ENCODE peak calls at places on chromosome 13, in nine cellular contexts. One of them, this sample, is unnamed.

GRCh38 chr13:32031025-32031814 is at the start of gene FRY:
- DNase-seq in CD4-positive, CD25-positive, alpha-beta regulatory T cell: no peak
- DNase-seq in progenitor cell of endocrine pancreas: peak; percentile 37
- DNase-seq in HEK293T: peak; percentile 46
- DNase-seq in dermis microvascular lymphatic vessel endothelial cell: no peak
- DNase-seq in lower leg skin: peak; percentile 32
- DNase-seq in mesothelial cell of epicardium: peak; percentile 72
- DNase-seq in DMS153: peak; percentile 63
- DNase-seq in activated CD8-positive, alpha-beta memory T cell treated with anti-CD3 and anti-CD28 coated beads, Interleukin-2, amount 50 U/mL, for 4 hours: peak; percentile 30
- DNase-seq in this sample: peak; percentile 50

GRCh38 chr13:24065172-24065571 is 95.3 kb upstream of the SPATA13 start:
- DNase-seq in CD4-positive, CD25-positive, alpha-beta regulatory T cell: no peak
- DNase-seq in progenitor cell of endocrine pancreas: no peak
- DNase-seq in HEK293T: no peak
- DNase-seq in dermis microvascular lymphatic vessel endothelial cell: no peak
- DNase-seq in lower leg skin: no peak
- DNase-seq in mesothelial cell of epicardium: no peak
- DNase-seq in DMS153: no peak
- DNase-seq in activated CD8-positive, alpha-beta memory T cell treated with anti-CD3 and anti-CD28 coated beads, Interleukin-2, amount 50 U/mL, for 4 hours: no peak
- DNase-seq in this sample: no peak

GRCh38 chr13:23235994-23236393 is 55.2 kb downstream of the SGCG start:
- DNase-seq in CD4-positive, CD25-positive, alpha-beta regulatory T cell: no peak
- DNase-seq in progenitor cell of endocrine pancreas: no peak
- DNase-seq in HEK293T: no peak
- DNase-seq in dermis microvascular lymphatic vessel endothelial cell: no peak
- DNase-seq in lower leg skin: no peak
- DNase-seq in mesothelial cell of epicardium: no peak
- DNase-seq in DMS153: no peak
- DNase-seq in activated CD8-positive, alpha-beta memory T cell treated with anti-CD3 and anti-CD28 coated beads, Interleukin-2, amount 50 U/mL, for 4 hours: no peak
- DNase-seq in this sample: no peak

GRCh38 chr13:97205465-97205864 is 16.7 kb upstream of the MBNL2 start:
- DNase-seq in CD4-positive, CD25-positive, alpha-beta regulatory T cell: no peak
- DNase-seq in progenitor cell of endocrine pancreas: no peak
- DNase-seq in HEK293T: no peak
- DNase-seq in dermis microvascular lymphatic vessel endothelial cell: no peak
- DNase-seq in lower leg skin: no peak
- DNase-seq in mesothelial cell of epicardium: no peak
- DNase-seq in DMS153: no peak
- DNase-seq in activated CD8-positive, alpha-beta memory T cell treated with anti-CD3 and anti-CD28 coated beads, Interleukin-2, amount 50 U/mL, for 4 hours: no peak
- DNase-seq in this sample: no peak

GRCh38 chr13:40026174-40026585 is 370.7 kb downstream of the COG6 start:
- DNase-seq in CD4-positive, CD25-positive, alpha-beta regulatory T cell: no peak
- DNase-seq in progenitor cell of endocrine pancreas: no peak
- DNase-seq in HEK293T: no peak
- DNase-seq in dermis microvascular lymphatic vessel endothelial cell: no peak
- DNase-seq in lower leg skin: no peak
- DNase-seq in mesothelial cell of epicardium: no peak
- DNase-seq in DMS153: no peak
- DNase-seq in activated CD8-positive, alpha-beta memory T cell treated with anti-CD3 and anti-CD28 coated beads, Interleukin-2, amount 50 U/mL, for 4 hours: peak; percentile 43
- DNase-seq in this sample: peak; percentile 75

GRCh38 chr13:50085063-50085462 is 69.8 kb downstream of the KCNRG start:
- DNase-seq in CD4-positive, CD25-positive, alpha-beta regulatory T cell: no peak
- DNase-seq in progenitor cell of endocrine pancreas: no peak
- DNase-seq in HEK293T: peak; percentile 13
- DNase-seq in dermis microvascular lymphatic vessel endothelial cell: no peak
- DNase-seq in lower leg skin: no peak
- DNase-seq in mesothelial cell of epicardium: no peak
- DNase-seq in DMS153: no peak
- DNase-seq in activated CD8-positive, alpha-beta memory T cell treated with anti-CD3 and anti-CD28 coated beads, Interleukin-2, amount 50 U/mL, for 4 hours: no peak
- DNase-seq in this sample: no peak

GRCh38 chr13:77503398-77503797 is 32.1 kb upstream of the SCEL start:
- DNase-seq in CD4-positive, CD25-positive, alpha-beta regulatory T cell: no peak
- DNase-seq in progenitor cell of endocrine pancreas: no peak
- DNase-seq in HEK293T: no peak
- DNase-seq in dermis microvascular lymphatic vessel endothelial cell: no peak
- DNase-seq in lower leg skin: no peak
- DNase-seq in mesothelial cell of epicardium: no peak
- DNase-seq in DMS153: no peak
- DNase-seq in activated CD8-positive, alpha-beta memory T cell treated with anti-CD3 and anti-CD28 coated beads, Interleukin-2, amount 50 U/mL, for 4 hours: no peak
- DNase-seq in this sample: peak; percentile 33

GRCh38 chr13:48770372-48770771 is 116.6 kb downstream of the CYSLTR2 start:
- DNase-seq in CD4-positive, CD25-positive, alpha-beta regulatory T cell: no peak
- DNase-seq in progenitor cell of endocrine pancreas: no peak
- DNase-seq in HEK293T: no peak
- DNase-seq in dermis microvascular lymphatic vessel endothelial cell: no peak
- DNase-seq in lower leg skin: no peak
- DNase-seq in mesothelial cell of epicardium: no peak
- DNase-seq in DMS153: no peak
- DNase-seq in activated CD8-positive, alpha-beta memory T cell treated with anti-CD3 and anti-CD28 coated beads, Interleukin-2, amount 50 U/mL, for 4 hours: no peak
- DNase-seq in this sample: no peak

GRCh38 chr13:42333613-42334328 is 61.8 kb downstream of the AKAP11 start:
- DNase-seq in CD4-positive, CD25-positive, alpha-beta regulatory T cell: no peak
- DNase-seq in progenitor cell of endocrine pancreas: no peak
- DNase-seq in HEK293T: peak; percentile 47
- DNase-seq in dermis microvascular lymphatic vessel endothelial cell: no peak
- DNase-seq in lower leg skin: no peak
- DNase-seq in mesothelial cell of epicardium: no peak
- DNase-seq in DMS153: no peak
- DNase-seq in activated CD8-positive, alpha-beta memory T cell treated with anti-CD3 and anti-CD28 coated beads, Interleukin-2, amount 50 U/mL, for 4 hours: no peak
- DNase-seq in this sample: peak; percentile 69

GRCh38 chr13:20126460-20127262 is 34.2 kb downstream of the GJA3 start:
- DNase-seq in CD4-positive, CD25-positive, alpha-beta regulatory T cell: no peak
- DNase-seq in progenitor cell of endocrine pancreas: no peak
- DNase-seq in HEK293T: no peak
- DNase-seq in dermis microvascular lymphatic vessel endothelial cell: no peak
- DNase-seq in lower leg skin: no peak
- DNase-seq in mesothelial cell of epicardium: no peak
- DNase-seq in DMS153: no peak
- DNase-seq in activated CD8-positive, alpha-beta memory T cell treated with anti-CD3 and anti-CD28 coated beads, Interleukin-2, amount 50 U/mL, for 4 hours: no peak
- DNase-seq in this sample: no peak

GRCh38 chr13:114019367-114019766 is 45.5 kb upstream of the C13orf46 start:
- DNase-seq in CD4-positive, CD25-positive, alpha-beta regulatory T cell: peak; percentile 37
- DNase-seq in progenitor cell of endocrine pancreas: no peak
- DNase-seq in HEK293T: peak; percentile 71
- DNase-seq in dermis microvascular lymphatic vessel endothelial cell: no peak
- DNase-seq in lower leg skin: no peak
- DNase-seq in mesothelial cell of epicardium: no peak
- DNase-seq in DMS153: no peak
- DNase-seq in activated CD8-positive, alpha-beta memory T cell treated with anti-CD3 and anti-CD28 coated beads, Interleukin-2, amount 50 U/mL, for 4 hours: peak; percentile 47
- DNase-seq in this sample: no peak

GRCh38 chr13:79389031-79389430 is 17.0 kb downstream of the RBM26 start:
- DNase-seq in CD4-positive, CD25-positive, alpha-beta regulatory T cell: no peak
- DNase-seq in progenitor cell of endocrine pancreas: no peak
- DNase-seq in HEK293T: no peak
- DNase-seq in dermis microvascular lymphatic vessel endothelial cell: no peak
- DNase-seq in lower leg skin: no peak
- DNase-seq in mesothelial cell of epicardium: no peak
- DNase-seq in DMS153: no peak
- DNase-seq in activated CD8-positive, alpha-beta memory T cell treated with anti-CD3 and anti-CD28 coated beads, Interleukin-2, amount 50 U/mL, for 4 hours: no peak
- DNase-seq in this sample: no peak

GRCh38 chr13:106468207-106468606 is 67.3 kb downstream of the EFNB2 start:
- DNase-seq in CD4-positive, CD25-positive, alpha-beta regulatory T cell: no peak
- DNase-seq in progenitor cell of endocrine pancreas: no peak
- DNase-seq in HEK293T: no peak
- DNase-seq in dermis microvascular lymphatic vessel endothelial cell: no peak
- DNase-seq in lower leg skin: no peak
- DNase-seq in mesothelial cell of epicardium: no peak
- DNase-seq in DMS153: no peak
- DNase-seq in activated CD8-positive, alpha-beta memory T cell treated with anti-CD3 and anti-CD28 coated beads, Interleukin-2, amount 50 U/mL, for 4 hours: no peak
- DNase-seq in this sample: no peak

GRCh38 chr13:41905600-41906254 is 55.2 kb downstream of the VWA8 start:
- DNase-seq in CD4-positive, CD25-positive, alpha-beta regulatory T cell: no peak
- DNase-seq in progenitor cell of endocrine pancreas: no peak
- DNase-seq in HEK293T: peak; percentile 26
- DNase-seq in dermis microvascular lymphatic vessel endothelial cell: peak; percentile 20
- DNase-seq in lower leg skin: no peak
- DNase-seq in mesothelial cell of epicardium: no peak
- DNase-seq in DMS153: no peak
- DNase-seq in activated CD8-positive, alpha-beta memory T cell treated with anti-CD3 and anti-CD28 coated beads, Interleukin-2, amount 50 U/mL, for 4 hours: no peak
- DNase-seq in this sample: no peak

GRCh38 chr13:21106089-21106488 is 44.7 kb upstream of the LATS2 start:
- DNase-seq in CD4-positive, CD25-positive, alpha-beta regulatory T cell: no peak
- DNase-seq in progenitor cell of endocrine pancreas: no peak
- DNase-seq in HEK293T: no peak
- DNase-seq in dermis microvascular lymphatic vessel endothelial cell: no peak
- DNase-seq in lower leg skin: no peak
- DNase-seq in mesothelial cell of epicardium: no peak
- DNase-seq in DMS153: no peak
- DNase-seq in activated CD8-positive, alpha-beta memory T cell treated with anti-CD3 and anti-CD28 coated beads, Interleukin-2, amount 50 U/mL, for 4 hours: no peak
- DNase-seq in this sample: no peak

GRCh38 chr13:51832471-51833152 is 12.4 kb downstream of the TMEM272 start:
- DNase-seq in CD4-positive, CD25-positive, alpha-beta regulatory T cell: peak; percentile 46
- DNase-seq in progenitor cell of endocrine pancreas: no peak
- DNase-seq in HEK293T: peak; percentile 41
- DNase-seq in dermis microvascular lymphatic vessel endothelial cell: no peak
- DNase-seq in lower leg skin: no peak
- DNase-seq in mesothelial cell of epicardium: no peak
- DNase-seq in DMS153: no peak
- DNase-seq in activated CD8-positive, alpha-beta memory T cell treated with anti-CD3 and anti-CD28 coated beads, Interleukin-2, amount 50 U/mL, for 4 hours: peak; percentile 52
- DNase-seq in this sample: no peak

GRCh38 chr13:60143775-60144174 is 20.0 kb downstream of the DIAPH3 start:
- DNase-seq in CD4-positive, CD25-positive, alpha-beta regulatory T cell: no peak
- DNase-seq in progenitor cell of endocrine pancreas: no peak
- DNase-seq in HEK293T: no peak
- DNase-seq in dermis microvascular lymphatic vessel endothelial cell: no peak
- DNase-seq in lower leg skin: no peak
- DNase-seq in mesothelial cell of epicardium: no peak
- DNase-seq in DMS153: peak; percentile 89
- DNase-seq in activated CD8-positive, alpha-beta memory T cell treated with anti-CD3 and anti-CD28 coated beads, Interleukin-2, amount 50 U/mL, for 4 hours: no peak
- DNase-seq in this sample: no peak

GRCh38 chr13:43266953-43267615 is 243.7 kb downstream of the DNAJC15 start:
- DNase-seq in CD4-positive, CD25-positive, alpha-beta regulatory T cell: no peak
- DNase-seq in progenitor cell of endocrine pancreas: no peak
- DNase-seq in HEK293T: no peak
- DNase-seq in dermis microvascular lymphatic vessel endothelial cell: no peak
- DNase-seq in lower leg skin: no peak
- DNase-seq in mesothelial cell of epicardium: no peak
- DNase-seq in DMS153: no peak
- DNase-seq in activated CD8-positive, alpha-beta memory T cell treated with anti-CD3 and anti-CD28 coated beads, Interleukin-2, amount 50 U/mL, for 4 hours: no peak
- DNase-seq in this sample: no peak

GRCh38 chr13:95915102-95915501 is 138.1 kb downstream of the UGGT2 start:
- DNase-seq in CD4-positive, CD25-positive, alpha-beta regulatory T cell: no peak
- DNase-seq in progenitor cell of endocrine pancreas: no peak
- DNase-seq in HEK293T: no peak
- DNase-seq in dermis microvascular lymphatic vessel endothelial cell: no peak
- DNase-seq in lower leg skin: no peak
- DNase-seq in mesothelial cell of epicardium: no peak
- DNase-seq in DMS153: no peak
- DNase-seq in activated CD8-positive, alpha-beta memory T cell treated with anti-CD3 and anti-CD28 coated beads, Interleukin-2, amount 50 U/mL, for 4 hours: no peak
- DNase-seq in this sample: no peak

GRCh38 chr13:46951516-46951915 is 54.7 kb upstream of the HTR2A start:
- DNase-seq in CD4-positive, CD25-positive, alpha-beta regulatory T cell: no peak
- DNase-seq in progenitor cell of endocrine pancreas: no peak
- DNase-seq in HEK293T: no peak
- DNase-seq in dermis microvascular lymphatic vessel endothelial cell: no peak
- DNase-seq in lower leg skin: no peak
- DNase-seq in mesothelial cell of epicardium: no peak
- DNase-seq in DMS153: no peak
- DNase-seq in activated CD8-positive, alpha-beta memory T cell treated with anti-CD3 and anti-CD28 coated beads, Interleukin-2, amount 50 U/mL, for 4 hours: no peak
- DNase-seq in this sample: no peak

GRCh38 chr13:46575321-46575721 is 22.4 kb downstream of the LRCH1 start:
- DNase-seq in CD4-positive, CD25-positive, alpha-beta regulatory T cell: no peak
- DNase-seq in progenitor cell of endocrine pancreas: no peak
- DNase-seq in HEK293T: no peak
- DNase-seq in dermis microvascular lymphatic vessel endothelial cell: no peak
- DNase-seq in lower leg skin: no peak
- DNase-seq in mesothelial cell of epicardium: no peak
- DNase-seq in DMS153: no peak
- DNase-seq in activated CD8-positive, alpha-beta memory T cell treated with anti-CD3 and anti-CD28 coated beads, Interleukin-2, amount 50 U/mL, for 4 hours: no peak
- DNase-seq in this sample: peak; percentile 49

This sample was measured in GM06990.